ENCODE peak calls at places on chromosomes 12 and 14, in five cellular contexts. One of them, this sample, is unnamed.

GRCh38 chr12:112381421-112381897 is 772 bp downstream of the HECTD4 start:
- DNase-seq in astrocyte: no peak
- DNase-seq in upper lobe of right lung: no peak
- DNase-seq in nephron progenitor cell: peak
- DNase-seq in pancreas: peak
- DNase-seq in this sample: peak

GRCh38 chr12:53991077-53991460 is 6.1 kb downstream of the HOXC10 start:
- DNase-seq in astrocyte: no peak
- DNase-seq in upper lobe of right lung: no peak
- DNase-seq in nephron progenitor cell: no peak
- DNase-seq in pancreas: no peak
- DNase-seq in this sample: no peak

GRCh38 chr14:86357866-86358265 is 827.9 kb downstream of the FLRT2 start:
- DNase-seq in astrocyte: no peak
- DNase-seq in upper lobe of right lung: no peak
- DNase-seq in nephron progenitor cell: no peak
- DNase-seq in pancreas: no peak
- DNase-seq in this sample: no peak

GRCh38 chr12:52173526-52173925 is 18.3 kb downstream of the KRT80 start:
- DNase-seq in astrocyte: no peak
- DNase-seq in upper lobe of right lung: no peak
- DNase-seq in nephron progenitor cell: no peak
- DNase-seq in pancreas: peak
- DNase-seq in this sample: no peak

GRCh38 chr14:58638231-58639205 is 756 bp downstream of the DACT1 start:
- DNase-seq in astrocyte: peak
- DNase-seq in upper lobe of right lung: peak
- DNase-seq in nephron progenitor cell: peak
- DNase-seq in pancreas: peak
- DNase-seq in this sample: no peak

GRCh38 chr12:28014196-28014595 is 41.7 kb upstream of the PTHLH start:
- DNase-seq in astrocyte: no peak
- DNase-seq in upper lobe of right lung: no peak
- DNase-seq in nephron progenitor cell: no peak
- DNase-seq in pancreas: no peak
- DNase-seq in this sample: no peak

GRCh38 chr12:3076730-3077571 is at the start of gene TSPAN9:
- DNase-seq in astrocyte: peak
- DNase-seq in upper lobe of right lung: peak
- DNase-seq in nephron progenitor cell: peak
- DNase-seq in pancreas: peak
- DNase-seq in this sample: peak

GRCh38 chr12:38875571-38876228 is 29.7 kb downstream of the CPNE8 start:
- DNase-seq in astrocyte: peak
- DNase-seq in upper lobe of right lung: no peak
- DNase-seq in nephron progenitor cell: no peak
- DNase-seq in pancreas: no peak
- DNase-seq in this sample: no peak

GRCh38 chr12:95243497-95244183 is 26.0 kb downstream of the VEZT start:
- DNase-seq in astrocyte: no peak
- DNase-seq in upper lobe of right lung: no peak
- DNase-seq in nephron progenitor cell: no peak
- DNase-seq in pancreas: no peak
- DNase-seq in this sample: no peak

GRCh38 chr12:3046441-3047200 is 30.6 kb upstream of the TSPAN9 start:
- DNase-seq in astrocyte: no peak
- DNase-seq in upper lobe of right lung: peak
- DNase-seq in nephron progenitor cell: no peak
- DNase-seq in pancreas: no peak
- DNase-seq in this sample: no peak

GRCh38 chr12:52234226-52234810 is 1.3 kb downstream of the KRT7 start:
- DNase-seq in astrocyte: no peak
- DNase-seq in upper lobe of right lung: peak
- DNase-seq in nephron progenitor cell: no peak
- DNase-seq in pancreas: no peak
- DNase-seq in this sample: no peak

GRCh38 chr14:55103005-55103640 is 25.9 kb upstream of the LGALS3 start:
- DNase-seq in astrocyte: peak
- DNase-seq in upper lobe of right lung: peak
- DNase-seq in nephron progenitor cell: peak
- DNase-seq in pancreas: no peak
- DNase-seq in this sample: peak

GRCh38 chr14:32319368-32320049 is 9.6 kb upstream of the AKAP6 start:
- DNase-seq in astrocyte: no peak
- DNase-seq in upper lobe of right lung: no peak
- DNase-seq in nephron progenitor cell: no peak
- DNase-seq in pancreas: no peak
- DNase-seq in this sample: no peak

GRCh38 chr12:68823711-68824110 is 15.7 kb downstream of the MDM2 start:
- DNase-seq in astrocyte: peak
- DNase-seq in upper lobe of right lung: no peak
- DNase-seq in nephron progenitor cell: no peak
- DNase-seq in pancreas: no peak
- DNase-seq in this sample: no peak

GRCh38 chr12:68824131-68824530 is 16.2 kb downstream of the MDM2 start:
- DNase-seq in astrocyte: no peak
- DNase-seq in upper lobe of right lung: no peak
- DNase-seq in nephron progenitor cell: no peak
- DNase-seq in pancreas: no peak
- DNase-seq in this sample: no peak

GRCh38 chr12:68824597-68825250 is 16.7 kb downstream of the MDM2 start:
- DNase-seq in astrocyte: no peak
- DNase-seq in upper lobe of right lung: no peak
- DNase-seq in nephron progenitor cell: no peak
- DNase-seq in pancreas: no peak
- DNase-seq in this sample: no peak

GRCh38 chr12:68827895-68828294 is 19.9 kb downstream of the MDM2 start:
- DNase-seq in astrocyte: no peak
- DNase-seq in upper lobe of right lung: no peak
- DNase-seq in nephron progenitor cell: no peak
- DNase-seq in pancreas: no peak
- DNase-seq in this sample: no peak

DNA sequence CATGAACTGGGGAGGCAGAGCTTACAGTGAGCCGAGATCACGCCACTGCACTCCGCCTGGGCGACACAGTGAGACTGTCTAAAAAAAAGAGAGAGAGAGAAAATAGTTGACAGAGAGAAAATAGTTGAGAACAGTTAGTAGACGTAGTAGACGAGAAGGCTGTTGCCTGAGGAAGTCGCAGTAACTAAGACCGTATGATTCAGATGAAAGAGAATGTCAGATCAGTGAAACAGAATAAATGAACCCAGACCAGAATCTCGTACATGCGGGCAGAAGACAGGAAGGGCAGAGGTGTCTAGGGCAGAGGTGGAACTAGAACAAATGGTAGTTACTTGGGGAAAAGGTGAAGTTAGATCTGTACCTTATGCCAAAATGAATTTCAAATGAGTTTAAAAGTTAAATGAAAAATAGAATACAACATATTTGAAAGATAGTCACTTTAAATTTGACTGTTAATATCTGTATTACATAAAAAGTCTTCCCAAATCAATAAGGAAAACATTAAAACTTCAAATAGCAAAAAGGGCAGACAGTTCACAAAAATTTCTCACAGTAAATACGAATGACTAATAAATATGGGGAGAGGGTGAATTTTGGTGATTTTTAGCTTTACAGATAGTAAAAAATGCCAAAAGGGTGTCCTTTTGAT is 17.7 kb downstream of the MDM2 start:
- DNase-seq in astrocyte: no peak
- DNase-seq in upper lobe of right lung: no peak
- DNase-seq in nephron progenitor cell: no peak
- DNase-seq in pancreas: no peak
- DNase-seq in this sample: no peak
- TF ChIP-seq CTCF in astrocyte: no peak
- TF ChIP-seq CTCF in upper lobe of right lung: no peak
- TF ChIP-seq CTCF in nephron progenitor cell: no peak
- TF ChIP-seq CTCF in pancreas: no peak
- TF ChIP-seq CTCF in this sample: no peak

GRCh38 chr12:99521664-99522063 is 125.9 kb upstream of the GARIN6 start:
- DNase-seq in astrocyte: no peak
- DNase-seq in upper lobe of right lung: no peak
- DNase-seq in nephron progenitor cell: no peak
- DNase-seq in pancreas: no peak
- DNase-seq in this sample: no peak
- TF ChIP-seq CTCF in astrocyte: no peak
- TF ChIP-seq CTCF in upper lobe of right lung: no peak
- TF ChIP-seq CTCF in nephron progenitor cell: no peak
- TF ChIP-seq CTCF in pancreas: no peak
- TF ChIP-seq CTCF in this sample: no peak

DNA sequence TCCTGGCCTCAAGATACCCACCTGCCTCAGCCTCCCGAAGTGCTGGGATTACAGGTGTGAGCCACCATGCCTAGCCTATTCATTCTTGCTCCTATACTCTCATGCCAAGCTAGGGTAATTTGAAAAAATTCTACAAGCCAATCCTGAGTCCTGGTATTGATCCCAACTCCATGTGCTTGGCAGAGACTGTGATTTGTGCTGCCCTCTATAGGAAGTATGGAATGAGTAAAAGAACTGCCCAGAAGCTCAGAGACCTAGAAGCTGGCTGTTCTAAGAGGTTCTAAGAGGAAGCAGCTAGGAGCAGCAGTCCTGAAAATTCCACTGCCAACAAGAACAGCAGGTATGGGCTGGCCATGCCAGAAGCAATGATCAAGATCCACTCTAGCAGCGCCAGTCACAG is 402.5 kb downstream of the PCNX1 start:
- DNase-seq in astrocyte: no peak
- DNase-seq in upper lobe of right lung: no peak
- DNase-seq in nephron progenitor cell: no peak
- DNase-seq in pancreas: no peak
- DNase-seq in this sample: no peak
- TF ChIP-seq CTCF in astrocyte: no peak
- TF ChIP-seq CTCF in upper lobe of right lung: no peak
- TF ChIP-seq CTCF in nephron progenitor cell: no peak
- TF ChIP-seq CTCF in pancreas: no peak
- TF ChIP-seq CTCF in this sample: no peak

GRCh38 chr14:35234007-35234406 is 58.2 kb upstream of the PSMA6 start:
- DNase-seq in astrocyte: peak
- DNase-seq in upper lobe of right lung: no peak
- DNase-seq in nephron progenitor cell: no peak
- DNase-seq in pancreas: no peak
- DNase-seq in this sample: no peak

GRCh38 chr14:35231207-35231755 is 60.9 kb upstream of the PSMA6 start:
- DNase-seq in astrocyte: no peak
- DNase-seq in upper lobe of right lung: no peak
- DNase-seq in nephron progenitor cell: no peak
- DNase-seq in pancreas: no peak
- DNase-seq in this sample: no peak

GRCh38 chr14:35229084-35229483 is 63.1 kb upstream of the PSMA6 start:
- DNase-seq in astrocyte: no peak
- DNase-seq in upper lobe of right lung: no peak
- DNase-seq in nephron progenitor cell: no peak
- DNase-seq in pancreas: no peak
- DNase-seq in this sample: no peak

GRCh38 chr14:35224615-35225014 is 67.6 kb upstream of the PSMA6 start:
- DNase-seq in astrocyte: no peak
- DNase-seq in upper lobe of right lung: no peak
- DNase-seq in nephron progenitor cell: no peak
- DNase-seq in pancreas: no peak
- DNase-seq in this sample: no peak

GRCh38 chr14:35229495-35230089 is 62.6 kb upstream of the PSMA6 start:
- DNase-seq in astrocyte: no peak
- DNase-seq in upper lobe of right lung: no peak
- DNase-seq in nephron progenitor cell: no peak
- DNase-seq in pancreas: no peak
- DNase-seq in this sample: no peak
- TF ChIP-seq CTCF in astrocyte: peak
- TF ChIP-seq CTCF in upper lobe of right lung: peak
- TF ChIP-seq CTCF in nephron progenitor cell: no peak
- TF ChIP-seq CTCF in pancreas: no peak
- TF ChIP-seq CTCF in this sample: peak

GRCh38 chr14:83467811-83468210 is 1934.2 kb upstream of the SEL1L start:
- DNase-seq in astrocyte: peak
- DNase-seq in upper lobe of right lung: no peak
- DNase-seq in nephron progenitor cell: no peak
- DNase-seq in pancreas: no peak
- DNase-seq in this sample: no peak

GRCh38 chr14:83462759-83463158 is 1929.1 kb upstream of the SEL1L start:
- DNase-seq in astrocyte: no peak
- DNase-seq in upper lobe of right lung: no peak
- DNase-seq in nephron progenitor cell: no peak
- DNase-seq in pancreas: no peak
- DNase-seq in this sample: no peak

GRCh38 chr14:83463500-83464098 is 1929.9 kb upstream of the SEL1L start:
- DNase-seq in astrocyte: no peak
- DNase-seq in upper lobe of right lung: no peak
- DNase-seq in nephron progenitor cell: peak
- DNase-seq in pancreas: no peak
- DNase-seq in this sample: no peak
- TF ChIP-seq CTCF in astrocyte: peak
- TF ChIP-seq CTCF in upper lobe of right lung: peak
- TF ChIP-seq CTCF in nephron progenitor cell: peak
- TF ChIP-seq CTCF in pancreas: peak
- TF ChIP-seq CTCF in this sample: peak

DNA sequence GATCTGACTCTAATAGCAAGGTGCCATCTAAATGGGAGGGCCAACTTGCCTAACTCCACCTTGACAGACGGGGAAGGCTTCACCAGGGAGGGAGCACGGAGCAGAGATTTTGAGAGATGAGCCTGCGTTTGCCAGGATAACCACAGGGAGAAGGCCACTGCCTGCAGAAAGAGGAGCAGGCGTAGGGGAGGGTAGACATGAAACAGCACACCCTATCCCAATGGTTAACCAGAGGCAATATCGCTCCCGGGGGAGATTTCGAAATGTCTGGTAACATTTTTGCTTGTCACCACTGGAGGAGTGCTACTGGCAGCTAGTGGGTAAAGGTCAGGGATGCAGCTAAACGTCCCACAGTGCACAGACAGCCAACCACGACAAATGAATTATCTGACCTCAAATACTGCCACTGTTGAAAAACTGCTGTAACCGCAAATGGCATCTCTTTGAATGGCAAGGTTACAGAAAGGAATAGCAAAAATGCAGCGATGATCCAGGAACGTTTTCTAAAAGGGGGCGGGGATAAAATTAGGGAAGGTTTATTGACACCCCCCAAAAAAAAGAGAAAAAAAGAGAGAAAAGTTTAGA is 126.0 kb upstream of the ATF7IP start:
- DNase-seq in astrocyte: peak
- DNase-seq in upper lobe of right lung: no peak
- DNase-seq in nephron progenitor cell: peak
- DNase-seq in pancreas: no peak
- DNase-seq in this sample: peak
- TF ChIP-seq CTCF in astrocyte: no peak
- TF ChIP-seq CTCF in upper lobe of right lung: peak
- TF ChIP-seq CTCF in nephron progenitor cell: no peak
- TF ChIP-seq CTCF in pancreas: no peak
- TF ChIP-seq CTCF in this sample: no peak

This sample was measured in natural killer cell.